ENCODE peak calls at places on chromosome 2, in four cellular contexts. O is posterior vena cava, D is stomach, F is BJ. Z is an unnamed sample.

GRCh38 chr2:191533693-191534175 is 144.2 kb upstream of the NABP1 start:
- DNase-seq in O (no peak), D (no peak), F (no peak), Z (no peak)

GRCh38 chr2:230346921-230347533 is 20.0 kb downstream of the SP140L start:
- DNase-seq in O (no peak), D (no peak), F (no peak), Z (no peak)

GRCh38 chr2:106129150-106129549 is 65.0 kb downstream of the UXS1 start:
- DNase-seq in O (no peak), D (no peak), F (no peak), Z (no peak)

GRCh38 chr2:179429060-179429471 is 164.4 kb upstream of the SESTD1 start:
- DNase-seq in O (no peak), D (no peak), F (no peak), Z (no peak)

GRCh38 chr2:142870516-142870915 is 6.9 kb upstream of the KYNU start:
- DNase-seq in O (no peak), D (no peak), F (no peak), Z (no peak)

GRCh38 chr2:170524828-170525565 is 190.1 kb upstream of the SP5 start:
- DNase-seq in O (no peak), D (no peak), F (no peak), Z (no peak)

GRCh38 chr2:223494987-223495386 is 107.2 kb downstream of the SCG2 start:
- DNase-seq in O (no peak), D (no peak), F (no peak), Z (no peak)

GRCh38 chr2:235516257-235516656 is 22.4 kb downstream of the AGAP1 start:
- DNase-seq in O (no peak), D (no peak), F (no peak), Z (no peak)

GRCh38 chr2:111702809-111703196 is 181.2 kb downstream of the ANAPC1 start:
- DNase-seq in O (no peak), D (no peak), F (no peak), Z (no peak)